ENCODE peak calls at places on chromosome 16, in four cellular contexts. N, E, J and Q are unnamed samples.
A peak's percentile ranks its signal among the peaks of the same experiment; 100 is the strongest.

GRCh38 chr16:49856741-49857330 is 924 bp upstream of the ZNF423 start:
- DNase-seq in N (peak; percentile 84), J (peak; percentile 88), E (peak; percentile 20), Q (peak; percentile 80)

GRCh38 chr16:80569440-80570105 is 28.8 kb downstream of the DYNLRB2 start:
- DNase-seq in N (peak; percentile 44), J (no peak), E (no peak), Q (peak; percentile 86)

GRCh38 chr16:459761-460160 is 34.3 kb downstream of the RAB11FIP3 start:
- DNase-seq in N (no peak), J (no peak), E (no peak), Q (no peak)

GRCh38 chr16:63457869-63458268 is 1421.6 kb upstream of the CDH8 start:
- DNase-seq in J (no peak), E (no peak), N (no peak), Q (no peak)

GRCh38 chr16:1134776-1135458 is 18.0 kb upstream of the CACNA1H start:
- DNase-seq in N (no peak), E (no peak), J (no peak), Q (no peak)

GRCh38 chr16:69613283-69614154 is 47.8 kb downstream of the NFAT5 start:
- DNase-seq in E (no peak), J (no peak), N (peak; percentile 48), Q (peak; percentile 55)

GRCh38 chr16:85898521-85899442 is at the start of gene IRF8:
- DNase-seq in N (peak; percentile 57), J (peak; percentile 91), E (peak; percentile 92), Q (peak; percentile 92)

GRCh38 chr16:19700319-19700781 is 17.7 kb downstream of the KNOP1 start:
- DNase-seq in N (peak; percentile 58), J (no peak), E (no peak), Q (no peak)

GRCh38 chr16:53291757-53292392 is 142.4 kb upstream of the RBL2 start:
- DNase-seq in E (no peak), J (no peak), N (peak; percentile 10), Q (no peak)

GRCh38 chr16:19841184-19841583 is 43.5 kb downstream of the GPRC5B start:
- DNase-seq in J (no peak), E (no peak), N (no peak), Q (no peak)

GRCh38 chr16:8801686-8802085 is 4.0 kb downstream of the PMM2 start:
- DNase-seq in N (no peak), J (no peak), E (no peak), Q (no peak)

GRCh38 chr16:15538484-15538883 is 104.1 kb downstream of the BMERB1 start:
- DNase-seq in J (no peak), N (no peak), E (no peak), Q (no peak)

GRCh38 chr16:15535772-15536171 is 101.4 kb downstream of the BMERB1 start:
- DNase-seq in E (no peak), J (no peak), N (no peak), Q (no peak)

GRCh38 chr16:15542261-15542660 is 100.7 kb downstream of the MARF1 start:
- DNase-seq in N (no peak), J (no peak), E (no peak), Q (no peak)

GRCh38 chr16:15536813-15537212 is 102.4 kb downstream of the BMERB1 start:
- DNase-seq in J (no peak), N (no peak), E (no peak), Q (no peak)

GRCh38 chr16:15539197-15539596 is 103.8 kb downstream of the MARF1 start:
- DNase-seq in J (no peak), N (no peak), E (peak; percentile 15), Q (no peak)
- TF ChIP-seq CTCF in J (no peak), N (no peak), E (no peak), Q (no peak)

DNA sequence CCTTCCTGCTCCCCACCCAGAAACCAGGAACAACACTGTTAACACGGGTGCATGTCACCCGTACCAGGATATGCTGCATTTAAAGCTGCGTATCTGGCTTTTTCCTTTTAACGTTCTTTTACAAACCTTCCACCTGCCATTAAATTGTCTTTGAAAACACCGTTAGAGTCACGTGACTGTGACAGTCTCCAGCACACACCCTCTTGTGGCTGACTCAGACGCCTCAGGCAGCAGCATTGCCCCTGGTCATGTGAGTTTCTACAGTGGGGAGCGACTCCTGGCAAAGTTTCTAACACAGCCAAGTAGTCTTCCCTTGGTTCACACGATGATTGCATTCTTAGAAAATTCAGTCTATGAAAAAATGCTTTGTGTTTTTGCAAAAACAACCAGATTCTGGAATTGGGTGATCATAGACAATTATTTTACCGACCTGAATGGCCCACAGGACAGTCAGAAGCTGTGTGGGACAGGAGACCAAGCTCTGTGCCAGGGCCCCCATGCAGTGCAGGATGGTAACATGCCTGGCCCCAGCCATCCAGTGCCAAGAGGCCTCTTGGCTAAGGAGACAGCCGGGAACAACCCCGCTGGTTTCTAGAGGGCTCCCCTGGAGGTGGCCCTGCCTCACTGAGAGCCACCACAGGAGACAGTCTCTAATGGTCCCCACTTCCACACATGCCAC is 199.1 kb downstream of the KATNIP start:
- DNase-seq in E (peak; percentile 38), N (peak; percentile 65), J (peak; percentile 37), Q (peak; percentile 82)
- TF ChIP-seq CTCF in E (peak; percentile 53), N (peak; percentile 19), J (peak; percentile 11), Q (peak; percentile 33)

DNA sequence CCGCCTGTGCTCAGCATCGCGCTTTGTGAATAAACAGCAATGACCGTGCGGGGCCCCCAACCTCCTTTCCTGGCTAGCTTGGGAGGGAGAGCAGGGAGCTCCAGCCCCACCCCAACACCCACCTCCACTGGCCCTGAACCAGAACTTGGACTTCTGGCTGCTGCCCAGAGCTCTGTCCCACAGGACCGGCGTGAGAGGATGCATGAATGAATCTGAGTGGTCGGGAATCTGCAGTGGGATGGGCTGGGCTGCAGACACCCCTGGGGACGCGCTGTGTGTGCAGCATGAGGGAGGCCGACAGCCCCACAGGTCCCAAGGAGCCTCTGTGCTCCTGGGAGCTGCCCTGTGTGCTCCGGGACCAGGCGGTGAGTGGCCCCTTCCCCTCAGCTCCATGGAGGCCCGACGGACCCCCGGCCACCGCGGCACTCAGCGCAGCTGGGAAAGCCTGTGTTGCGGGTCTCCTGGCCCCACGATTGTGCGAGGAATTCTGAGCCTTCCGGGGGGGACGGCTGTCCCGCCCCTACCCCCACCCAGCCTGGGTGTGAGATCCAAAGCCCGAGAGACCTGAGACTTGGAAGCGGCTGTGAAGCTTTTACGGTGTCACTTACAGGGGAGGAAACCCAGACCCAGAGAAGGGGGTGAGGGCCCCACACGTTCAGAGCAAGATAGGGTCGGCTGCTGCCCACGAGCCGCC is 5.5 kb downstream of the PIEZO1 start:
- DNase-seq in J (peak; percentile 72), N (no peak), E (no peak), Q (no peak)
- TF ChIP-seq CTCF in J (no peak), N (no peak), E (no peak), Q (no peak)

GRCh38 chr16:3017806-3018506 is at the start of gene CLDN6:
- DNase-seq in E (peak; percentile 15), J (no peak), N (no peak), Q (peak; percentile 68)
- TF ChIP-seq CTCF in E (peak; percentile 65), J (no peak), N (peak; percentile 7), Q (peak; percentile 47)

GRCh38 chr16:67977005-67977404 is 3.3 kb downstream of the DPEP3 start:
- DNase-seq in E (no peak), N (no peak), J (no peak), Q (no peak)

GRCh38 chr16:67982011-67982696 is 1.9 kb upstream of the DPEP3 start:
- DNase-seq in E (no peak), N (no peak), J (no peak), Q (no peak)

GRCh38 chr16:67976205-67976604 is 4.1 kb downstream of the DPEP3 start:
- DNase-seq in N (no peak), J (no peak), E (no peak), Q (no peak)

GRCh38 chr16:67977469-67978227 is 2.7 kb downstream of the DPEP3 start:
- DNase-seq in N (no peak), J (no peak), E (no peak), Q (no peak)

DNA sequence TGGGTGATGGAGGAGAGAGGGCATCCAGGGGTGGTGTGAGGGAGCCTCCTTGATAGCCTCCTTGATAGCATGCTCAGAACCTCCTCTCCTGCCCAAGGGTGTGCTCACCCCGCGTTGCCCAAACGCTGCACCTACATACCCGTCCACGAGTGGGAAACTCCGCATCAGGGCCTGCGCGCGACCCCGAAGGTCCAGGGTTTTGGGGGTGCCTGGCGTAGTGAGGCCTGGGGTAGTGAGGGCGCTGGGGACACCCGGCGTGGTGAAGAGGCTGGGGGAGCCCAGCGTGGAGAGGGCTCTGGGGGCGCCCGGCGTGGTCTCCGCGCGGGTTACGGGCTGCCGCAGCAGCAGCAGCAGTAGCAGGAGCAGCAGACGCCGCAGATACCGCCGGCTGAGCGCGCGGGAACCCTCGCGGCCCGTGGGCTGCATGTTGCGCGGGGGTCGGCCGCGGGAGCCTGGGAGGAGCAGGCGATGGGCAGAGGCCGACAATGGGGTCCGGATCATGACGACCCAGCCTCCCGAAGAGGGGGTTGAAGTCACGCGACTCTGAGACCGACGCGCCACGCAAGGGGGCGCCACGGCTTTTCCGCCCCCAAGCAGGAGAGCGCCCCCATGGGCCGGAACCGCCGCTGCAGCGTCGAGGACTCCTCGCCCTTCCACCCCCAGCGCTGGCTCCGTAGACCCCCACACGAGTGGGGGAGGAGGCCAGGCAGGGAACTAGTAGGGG is at the start of gene DPEP3:
- DNase-seq in E (no peak), N (no peak), J (no peak), Q (no peak)
- TF ChIP-seq CTCF in E (no peak), N (peak; percentile 33), J (no peak), Q (peak; percentile 24)

GRCh38 chr16:67260426-67261063 is 11.8 kb downstream of the SLC9A5 start:
- DNase-seq in N (peak; percentile 79), J (no peak), E (peak; percentile 77), Q (peak; percentile 78)

GRCh38 chr16:67265834-67266233 is 13.5 kb upstream of the PLEKHG4 start:
- DNase-seq in N (no peak), E (no peak), J (no peak), Q (no peak)

GRCh38 chr16:67263201-67263600 is 14.4 kb downstream of the SLC9A5 start:
- DNase-seq in J (no peak), N (no peak), E (no peak), Q (no peak)

GRCh38 chr16:67264866-67265265 is 14.5 kb upstream of the PLEKHG4 start:
- DNase-seq in N (no peak), E (no peak), J (no peak), Q (no peak)

GRCh38 chr16:67264277-67264676 is 15.1 kb upstream of the PLEKHG4 start:
- DNase-seq in E (no peak), J (no peak), N (no peak), Q (no peak)
- TF ChIP-seq CTCF in E (peak; percentile 48), J (no peak), N (peak; percentile 5), Q (peak; percentile 13)

GRCh38 chr16:55510185-55510805 is 1.4 kb downstream of the LPCAT2 start:
- DNase-seq in E (no peak), J (no peak), N (no peak), Q (peak; percentile 1)
- TF ChIP-seq CTCF in E (no peak), J (no peak), N (no peak), Q (no peak)

GRCh38 chr16:88763502-88764053 is 21.4 kb downstream of the PIEZO1 start:
- DNase-seq in E (no peak), N (no peak), J (no peak), Q (no peak)
- TF ChIP-seq CTCF in E (no peak), N (no peak), J (no peak), Q (no peak)

DNA sequence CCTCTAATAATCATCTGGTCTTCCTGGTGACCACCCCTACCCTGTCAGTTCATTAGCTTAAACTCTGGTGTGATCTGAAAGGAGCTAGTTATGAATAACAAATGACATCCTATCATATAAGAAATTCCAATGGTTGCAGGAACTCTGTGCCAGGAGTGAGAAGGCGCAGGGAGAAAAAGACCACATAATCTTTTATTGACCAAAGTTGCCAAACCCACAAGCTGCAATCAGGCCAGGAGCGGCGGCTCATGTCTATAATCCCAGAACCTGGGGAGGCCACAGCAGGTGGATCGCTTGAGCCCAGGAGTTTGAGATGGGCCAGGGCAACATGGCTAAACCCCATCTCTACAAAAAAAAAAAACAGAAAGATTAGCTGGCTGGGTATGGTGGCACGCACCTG is 23.4 kb downstream of the ANKRD11 start:
- DNase-seq in N (no peak), E (no peak), J (no peak), Q (no peak)
- TF ChIP-seq CTCF in N (no peak), E (no peak), J (no peak), Q (no peak)